ENCODE peak calls at places on chromosomes 13 and 19, in six cellular contexts. V is CD4-positive, CD25-positive, alpha-beta regulatory T cell; N is HCT116; A is heart left ventricle; C is naive thymus-derived CD4-positive, alpha-beta T cell; P is kidney. I is an unnamed sample. For H3K4me1, the result is how much of the 10 kb centered on the place peaks cover.

GRCh38 chr13:48449656-48450055 is 36.7 kb upstream of the LPAR6 start:
- DNase-seq in V (no peak), C (no peak), N (no peak), A (no peak), P (no peak), I (no peak)

GRCh38 chr19:1495799-1496713 is 5.1 kb downstream of the REEP6 start:
- DNase-seq in C (no peak), N (no peak), V (no peak), A (no peak), P (no peak), I (no peak)

GRCh38 chr19:17703823-17704463 is 15.3 kb upstream of the MAP1S start:
- DNase-seq in V (peak), C (peak), P (no peak), A (peak), N (peak), I (peak)

GRCh38 chr13:64591981-64592380 is 2638.2 kb downstream of the PCDH9 start:
- DNase-seq in C (no peak), V (no peak), P (no peak), N (no peak), A (no peak), I (no peak)

GRCh38 chr19:32686847-32687450 is 4.7 kb upstream of the NUDT19 start:
- DNase-seq in V (no peak), N (no peak), C (no peak), P (no peak), A (no peak), I (no peak)

GRCh38 chr19:10353793-10354391 is 14.5 kb upstream of the ICAM3 start:
- DNase-seq in C (peak), P (peak), V (peak), A (peak), N (peak), I (no peak)

GRCh38 chr19:43957891-43958290 is 6.9 kb downstream of the ZNF221 start:
- DNase-seq in P (no peak), N (no peak), V (no peak), C (no peak), A (no peak), I (no peak)

GRCh38 chr19:39568604-39569003 is 28.6 kb upstream of the EID2 start:
- DNase-seq in N (no peak), V (no peak), C (no peak), A (no peak), P (no peak), I (no peak)

GRCh38 chr19:2149980-2150793 is 1.2 kb downstream of the AP3D1 start:
- DNase-seq in A (no peak), C (no peak), N (no peak), P (no peak), V (peak), I (no peak)

GRCh38 chr13:113065406-113066141 is 40.0 kb upstream of the F7 start:
- DNase-seq in C (no peak), P (peak), N (no peak), V (no peak), A (peak), I (no peak)

DNA sequence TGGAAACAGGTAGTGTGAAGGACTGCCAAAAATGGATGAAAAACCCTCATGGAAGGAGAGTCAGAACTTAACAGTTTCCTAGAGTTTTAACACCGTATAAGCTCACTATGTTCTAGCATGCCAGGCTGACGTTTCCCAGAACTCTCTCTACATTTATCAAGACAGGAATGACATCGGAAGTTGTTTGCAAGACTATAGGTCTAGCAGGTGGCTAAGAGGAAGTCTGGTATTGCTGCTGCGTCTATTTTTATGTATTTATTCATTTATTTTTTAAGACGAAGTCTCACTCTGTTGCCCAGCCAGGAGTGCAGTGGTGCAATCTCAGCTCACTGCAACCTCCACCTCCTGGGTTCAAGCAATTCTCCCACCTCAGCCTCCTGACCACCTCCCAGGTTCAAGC is 20.5 kb upstream of the ARL11 start:
- DNase-seq in N (no peak), A (no peak), C (no peak), V (no peak), P (no peak), I (no peak)
- H3K4me1 ChIP-seq in N (under half), A (under half), C (under half), V (under half), P (under half), I (under half)

GRCh38 chr19:15251749-15252397 is 19.6 kb upstream of the EPHX3 start:
- DNase-seq in C (no peak), P (peak), A (peak), N (no peak), V (no peak), I (peak)
- H3K4me3 ChIP-seq in C (no peak), P (no peak), A (peak), N (no peak), V (no peak), I (no peak)

GRCh38 chr13:73996569-73996968 is 137.6 kb downstream of the KLF12 start:
- DNase-seq in P (no peak), N (no peak), V (no peak), C (no peak), A (no peak), I (no peak)

GRCh38 chr13:73995752-73996151 is 138.5 kb downstream of the KLF12 start:
- DNase-seq in N (no peak), P (no peak), A (no peak), C (no peak), V (no peak), I (no peak)

GRCh38 chr13:73997964-73998363 is 136.2 kb downstream of the KLF12 start:
- DNase-seq in A (no peak), N (no peak), C (no peak), P (no peak), V (no peak), I (no peak)

GRCh38 chr13:74000906-74001305 is 133.3 kb downstream of the KLF12 start:
- DNase-seq in V (no peak), A (no peak), P (no peak), N (no peak), C (no peak), I (no peak)

GRCh38 chr13:73998631-73999030 is 135.6 kb downstream of the KLF12 start:
- DNase-seq in A (no peak), C (peak), V (no peak), N (no peak), P (no peak), I (no peak)
- H3K4me1 ChIP-seq in A (under half), C (under half), V (under half), N (under half), P (under half), I (under half)

DNA sequence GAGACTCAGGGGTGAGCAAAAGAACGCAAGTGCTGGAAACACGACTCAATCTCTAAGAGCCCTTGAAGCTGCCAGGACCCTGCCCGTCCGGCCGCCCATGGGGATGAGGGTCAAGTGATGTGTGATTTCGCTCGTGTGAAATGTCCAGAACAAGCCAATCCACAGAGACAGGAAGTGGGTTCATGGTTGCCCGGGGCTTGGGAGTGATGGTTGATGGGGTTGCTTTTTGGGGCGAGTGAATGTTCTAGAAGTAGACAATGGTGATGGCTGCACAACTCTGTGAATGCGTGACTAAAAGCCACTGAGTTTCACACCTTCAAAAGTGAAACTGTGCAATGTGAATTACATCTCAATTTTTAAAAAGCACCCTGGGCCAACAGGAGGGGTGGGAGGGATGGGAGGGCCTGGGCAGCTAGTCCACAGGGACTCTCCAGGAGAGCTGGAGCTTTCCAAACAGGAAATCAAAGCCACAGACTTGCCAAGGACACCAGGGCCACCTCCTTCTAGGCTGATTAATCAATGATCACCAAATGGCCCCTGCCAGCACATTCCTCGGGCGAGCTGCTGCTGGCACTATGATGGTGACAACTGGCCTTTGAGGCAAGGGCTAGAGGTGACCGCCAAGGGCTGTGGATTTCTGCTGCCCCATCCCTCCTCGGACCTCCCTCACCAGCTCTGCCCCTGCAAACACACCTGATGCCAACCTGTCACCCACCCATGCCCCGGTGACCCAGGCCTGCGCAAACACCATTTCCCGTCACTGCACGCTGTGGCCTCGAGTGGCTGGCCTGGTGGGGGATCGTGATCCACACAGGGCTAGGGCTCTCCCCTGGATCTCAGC is 14.0 kb downstream of the DPP9 start:
- DNase-seq in P (no peak), A (no peak), N (no peak), C (no peak), V (no peak), I (no peak)
- H3K4me3 ChIP-seq in P (no peak), A (no peak), N (no peak), C (no peak), V (no peak), I (no peak)

GRCh38 chr19:8392017-8392591 is 1.9 kb downstream of the RAB11B start:
- DNase-seq in P (peak), C (no peak), V (no peak), N (no peak), A (peak), I (no peak)

GRCh38 chr19:8388612-8388958 is 1.6 kb upstream of the RAB11B start:
- DNase-seq in C (no peak), A (no peak), V (no peak), P (no peak), N (no peak), I (no peak)

GRCh38 chr19:8390617-8390981 is 439 bp downstream of the RAB11B start:
- DNase-seq in A (peak), P (peak), C (peak), N (peak), V (peak), I (peak)

GRCh38 chr19:8391274-8392016 is 1.3 kb downstream of the RAB11B start:
- DNase-seq in C (no peak), V (no peak), A (no peak), N (no peak), P (peak), I (no peak)

DNA sequence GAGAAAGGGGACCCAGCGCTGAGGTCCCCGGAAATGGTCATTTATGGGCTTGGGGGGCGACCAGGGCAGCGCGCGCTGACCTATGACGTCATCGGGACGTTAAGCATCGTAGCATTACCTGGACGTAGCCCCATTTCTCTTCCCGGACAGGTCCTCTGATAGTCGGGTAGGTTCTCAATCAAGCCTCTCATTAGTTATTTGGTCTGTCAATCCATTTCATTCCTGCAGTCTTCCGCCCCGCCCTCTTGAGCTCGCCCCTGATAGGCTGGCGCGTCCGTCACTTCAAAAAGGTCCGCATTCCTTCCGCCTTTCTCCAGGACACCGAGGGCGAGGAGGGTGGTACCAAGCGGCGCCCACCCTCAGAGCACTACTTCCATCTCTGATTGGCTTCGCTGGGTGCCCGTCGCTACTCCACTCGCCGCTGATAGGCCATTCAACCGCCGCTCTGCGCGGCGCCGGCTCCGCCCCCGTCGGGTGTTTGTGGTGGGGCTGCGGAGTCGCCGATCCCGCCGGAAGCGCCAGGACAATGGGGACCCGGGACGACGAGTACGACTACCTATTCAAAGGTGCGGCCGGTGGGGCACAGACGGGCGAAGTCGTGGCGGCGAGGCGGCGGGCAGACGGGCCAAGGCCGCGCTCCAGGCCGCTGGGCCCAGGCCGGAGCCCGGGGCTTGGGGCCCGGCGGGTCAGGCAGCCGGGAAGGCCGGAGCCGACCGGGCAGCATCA is at the start of gene RAB11B:
- DNase-seq in N (peak), P (peak), V (peak), C (peak), A (peak), I (peak)
- H3K4me1 ChIP-seq in N (under half), P (under half), V (under half), C (under half), A (under half), I (under half)

DNA sequence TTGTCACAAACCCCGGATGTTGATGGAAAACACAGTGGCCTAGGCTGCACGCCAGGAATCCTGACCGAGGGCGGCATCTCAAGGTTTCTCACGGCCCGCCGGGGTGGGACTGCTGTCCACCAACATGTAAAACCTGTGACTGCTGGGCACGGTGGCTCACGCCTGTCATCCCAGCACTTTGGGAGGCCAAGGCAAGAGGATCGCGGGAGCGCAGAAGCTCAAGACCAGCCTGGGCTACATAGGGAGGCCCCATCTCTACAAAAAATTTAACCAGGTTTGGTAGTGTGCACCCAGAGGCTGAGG is 11.2 kb downstream of the PLIN4 start:
- DNase-seq in V (no peak), A (no peak), C (no peak), N (no peak), P (no peak), I (no peak)
- H3K4me3 ChIP-seq in V (no peak), A (no peak), C (no peak), N (no peak), P (no peak), I (no peak)

GRCh38 chr13:33110713-33111413 is 94.6 kb downstream of the KL start:
- DNase-seq in P (peak), N (no peak), C (no peak), V (no peak), A (peak), I (no peak)

GRCh38 chr13:33108620-33109019 is 92.4 kb downstream of the KL start:
- DNase-seq in V (no peak), C (no peak), N (no peak), A (no peak), P (no peak), I (no peak)

GRCh38 chr13:33110386-33110712 is 94.1 kb downstream of the KL start:
- DNase-seq in A (no peak), V (no peak), P (no peak), C (no peak), N (no peak), I (no peak)

GRCh38 chr13:33109319-33109718 is 93.1 kb downstream of the KL start:
- DNase-seq in C (no peak), A (no peak), V (no peak), N (no peak), P (no peak), I (no peak)

GRCh38 chr13:33109801-33110200 is 93.6 kb downstream of the KL start:
- DNase-seq in A (no peak), C (no peak), V (no peak), N (no peak), P (no peak), I (peak)
- H3K4me1 ChIP-seq in A (half or more), C (under half), V (under half), N (under half), P (under half), I (under half)

GRCh38 chr19:5850189-5850588 is 1.1 kb downstream of the FUT3 start:
- DNase-seq in C (no peak), N (no peak), A (no peak), V (no peak), P (no peak), I (no peak)
- H3K4me3 ChIP-seq in C (no peak), N (no peak), A (no peak), V (no peak), P (no peak), I (no peak)